ENCODE peak calls at places on chromosomes 12 and 14, in eight cellular contexts. V, O, M, A, J, F, N and W are unnamed samples. For H3K27me3, the result is how much of the 10 kb centered on the place peaks cover.

GRCh38 chr14:104865631-104866441 is 768 bp downstream of the CEP170B start:
- DNase-seq in A (no peak), J (peak), N (no peak), F (peak), M (peak), V (peak), O (peak), W (no peak)

GRCh38 chr12:67472551-67472950 is 176.0 kb upstream of the DYRK2 start:
- DNase-seq in J (no peak), A (no peak), F (no peak), M (no peak), O (no peak), V (no peak), N (no peak), W (no peak)

GRCh38 chr14:104393898-104394605 is 185.5 kb upstream of the C14orf180 start:
- DNase-seq in M (peak), F (peak), J (peak), A (no peak), O (no peak), V (no peak), N (no peak), W (no peak)

GRCh38 chr14:84403585-84403984 is 1126.4 kb upstream of the FLRT2 start:
- DNase-seq in O (no peak), F (no peak), A (no peak), V (peak), M (no peak), J (no peak), N (no peak), W (no peak)

GRCh38 chr12:3150820-3151590 is 73.8 kb downstream of the TSPAN9 start:
- DNase-seq in F (peak), V (peak), A (no peak), J (no peak), M (no peak), N (no peak), O (no peak), W (no peak)

GRCh38 chr14:71688576-71688975 is 243.7 kb upstream of the RGS6 start:
- DNase-seq in A (peak), N (no peak), F (no peak), M (no peak), O (no peak), V (no peak), J (no peak), W (no peak)

GRCh38 chr12:79725987-79726386 is 35.2 kb upstream of the PAWR start:
- DNase-seq in N (no peak), O (no peak), M (no peak), V (no peak), F (no peak), J (no peak), A (no peak), W (no peak)

GRCh38 chr12:109452489-109452888 is 24.6 kb downstream of the KCTD10 start:
- DNase-seq in V (no peak), J (no peak), M (no peak), N (no peak), O (no peak), F (no peak), A (no peak), W (no peak)

GRCh38 chr12:15443611-15444010 is 121.3 kb downstream of the PTPRO start:
- DNase-seq in J (no peak), M (no peak), N (no peak), F (no peak), V (no peak), O (no peak), A (no peak), W (no peak)

GRCh38 chr12:69838086-69838440 is 13.0 kb downstream of the MYRFL start:
- DNase-seq in V (no peak), A (no peak), M (no peak), F (no peak), J (peak), O (no peak), N (no peak), W (no peak)

GRCh38 chr12:84272324-84272723 is 640.3 kb downstream of the SLC6A15 start:
- DNase-seq in O (no peak), F (no peak), M (no peak), V (no peak), N (no peak), A (no peak), J (no peak), W (no peak)

GRCh38 chr12:701896-702539 is 38.8 kb upstream of the NINJ2 start:
- DNase-seq in N (no peak), F (peak), V (no peak), J (no peak), A (peak), M (no peak), O (no peak), W (no peak)

GRCh38 chr12:70247653-70248199 is 4.5 kb downstream of the CNOT2 start:
- DNase-seq in M (no peak), A (no peak), F (peak), J (no peak), N (no peak), V (no peak), O (no peak), W (no peak)

GRCh38 chr14:78501901-78502300 is 331.7 kb downstream of the NRXN3 start:
- DNase-seq in A (no peak), V (no peak), M (no peak), O (no peak), J (no peak), N (no peak), F (no peak), W (no peak)

GRCh38 chr14:102095231-102095870 is 8.5 kb upstream of the HSP90AA1 start:
- DNase-seq in O (no peak), F (no peak), M (no peak), A (no peak), J (no peak), V (no peak), N (no peak), W (no peak)

GRCh38 chr14:101032433-101032832 is 128.9 kb upstream of the RTL1 start:
- DNase-seq in F (no peak), O (no peak), N (no peak), V (no peak), M (no peak), J (no peak), A (no peak), W (no peak)

GRCh38 chr14:61889914-61890351 is 127.7 kb downstream of the SNAPC1 start:
- DNase-seq in A (no peak), M (no peak), J (no peak), F (no peak), N (peak), O (no peak), V (peak), W (no peak)

GRCh38 chr14:69324341-69324931 is 64.5 kb downstream of the GALNT16 start:
- DNase-seq in V (no peak), A (no peak), J (no peak), O (no peak), F (no peak), M (no peak), N (no peak), W (no peak)

GRCh38 chr14:76086636-76087035 is 65.1 kb upstream of the GPATCH2L start:
- DNase-seq in F (no peak), J (no peak), V (no peak), O (no peak), A (no peak), N (no peak), M (no peak), W (no peak)

GRCh38 chr12:145369-145960 is 68.5 kb downstream of the SLC6A12 start:
- DNase-seq in V (no peak), A (peak), M (no peak), F (no peak), O (no peak), N (no peak), J (no peak), W (no peak)

GRCh38 chr14:57182760-57183503 is 85.8 kb downstream of the EXOC5 start:
- DNase-seq in F (no peak), A (peak), O (no peak), J (no peak), M (no peak), N (no peak), V (peak), W (no peak)

GRCh38 chr12:62530596-62530995 is 64.0 kb downstream of the MON2 start:
- DNase-seq in M (no peak), V (no peak), N (no peak), A (no peak), J (no peak), O (no peak), F (no peak), W (no peak)

GRCh38 chr12:56941299-56942017 is 7.2 kb upstream of the SDR9C7 start:
- DNase-seq in O (peak), N (peak), V (no peak), M (peak), F (no peak), A (peak), J (no peak), W (peak)

GRCh38 chr14:102616318-102616717 is 23.9 kb downstream of the RCOR1 start:
- DNase-seq in A (no peak), F (no peak), J (no peak), M (no peak), O (no peak), V (no peak), N (no peak), W (no peak)

GRCh38 chr12:57103856-57104255 is 7.3 kb downstream of the STAT6 start:
- DNase-seq in O (no peak), M (no peak), V (no peak), N (no peak), J (no peak), A (no peak), F (no peak), W (no peak)

GRCh38 chr12:89333564-89334252 is 18.6 kb downstream of the DUSP6 start:
- DNase-seq in F (no peak), J (peak), N (no peak), O (no peak), M (no peak), A (no peak), V (peak), W (peak)

GRCh38 chr14:80455031-80455430 is 243.7 kb upstream of the DIO2 start:
- DNase-seq in F (peak), N (no peak), J (no peak), M (no peak), A (no peak), O (no peak), V (peak), W (no peak)

GRCh38 chr14:26330982-26331381 is 266.9 kb downstream of the NOVA1 start:
- DNase-seq in F (no peak), O (no peak), A (no peak), N (no peak), M (no peak), J (no peak), V (no peak), W (no peak)

GRCh38 chr14:91891081-91891480 is 23.7 kb upstream of the TC2N start:
- DNase-seq in N (no peak), F (no peak), M (no peak), J (no peak), O (no peak), A (no peak), V (no peak), W (no peak)

GRCh38 chr14:91890291-91890749 is 23.0 kb upstream of the TC2N start:
- DNase-seq in J (no peak), M (peak), A (no peak), V (no peak), F (no peak), N (no peak), O (no peak), W (no peak)

GRCh38 chr14:91889477-91890211 is 22.3 kb upstream of the TC2N start:
- DNase-seq in M (peak), V (no peak), J (peak), F (peak), A (no peak), N (no peak), O (peak), W (no peak)

GRCh38 chr14:91886961-91887360 is 19.6 kb upstream of the TC2N start:
- DNase-seq in N (no peak), A (no peak), J (no peak), V (no peak), O (no peak), F (no peak), M (no peak), W (no peak)

DNA sequence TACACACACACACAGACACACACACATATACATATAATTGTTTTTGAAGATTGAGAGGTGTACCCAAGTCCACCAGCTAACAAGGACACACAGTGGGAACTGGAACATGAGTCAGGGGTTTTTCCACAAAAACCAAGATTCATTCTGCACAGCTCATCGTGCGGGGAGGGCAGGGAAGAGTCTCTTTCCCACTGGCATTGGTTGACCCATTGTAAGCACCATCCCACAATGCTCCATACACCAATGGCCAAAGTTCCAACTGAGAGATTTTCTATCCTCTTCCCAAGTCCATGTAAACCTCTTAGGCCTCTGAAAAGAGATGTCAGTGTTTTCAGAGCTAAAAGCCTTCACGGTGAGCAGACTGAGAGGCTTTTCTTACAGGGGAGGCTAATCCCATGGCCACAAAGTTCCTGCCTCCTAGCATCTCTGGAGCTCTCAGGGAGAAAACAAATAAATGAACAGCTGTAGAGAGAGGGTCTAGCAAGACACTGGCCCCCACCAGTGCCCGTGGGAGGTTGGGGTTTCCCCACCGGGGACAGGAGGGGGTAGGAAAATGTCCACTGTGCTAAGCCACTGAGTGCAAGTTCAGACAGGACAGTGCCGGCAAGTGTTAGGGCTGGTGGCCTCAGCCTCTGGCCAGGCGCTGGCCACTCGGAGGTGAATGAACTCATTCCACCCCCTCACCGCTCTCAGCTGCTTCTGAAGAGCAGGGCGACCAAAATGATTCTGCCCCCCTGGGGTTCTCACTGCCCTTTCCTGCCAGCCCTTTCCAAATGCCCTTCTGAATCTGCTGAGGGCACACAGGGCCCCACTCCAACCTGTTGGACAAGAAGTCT is 21.5 kb upstream of the TC2N start:
- DNase-seq in O (no peak), F (no peak), N (no peak), M (no peak), A (no peak), J (no peak), V (no peak), W (no peak)
- H3K27ac ChIP-seq in O (peak), F (no peak), N (no peak), M (peak), A (no peak), J (peak), V (no peak), W (no peak)

GRCh38 chr12:114404451-114405198 is 1.3 kb downstream of the TBX5 start:
- DNase-seq in N (no peak), V (peak), F (no peak), O (no peak), A (no peak), J (no peak), M (no peak), W (no peak)

GRCh38 chr12:114405449-114406271 is at the start of gene TBX5:
- DNase-seq in N (no peak), A (no peak), J (no peak), F (no peak), V (peak), O (no peak), M (no peak), W (no peak)

GRCh38 chr12:114403690-114404450 is 2.1 kb downstream of the TBX5 start:
- DNase-seq in J (no peak), V (peak), N (no peak), M (no peak), A (no peak), O (no peak), F (no peak), W (no peak)

GRCh38 chr12:114406326-114407033 is 536 bp upstream of the TBX5 start:
- DNase-seq in O (no peak), A (no peak), V (peak), M (no peak), N (no peak), F (no peak), J (no peak), W (no peak)

GRCh38 chr12:114405199-114405448 is 820 bp downstream of the TBX5 start:
- DNase-seq in M (no peak), F (no peak), N (no peak), J (no peak), V (no peak), A (no peak), O (no peak), W (no peak)
- H3K27me3 ChIP-seq in M (under half), F (half or more), N (under half), J (half or more), V (half or more), A (under half), O (under half), W (half or more)

GRCh38 chr12:122966743-122967058 is 438 bp upstream of the ABCB9 start:
- DNase-seq in A (no peak), M (no peak), O (no peak), V (no peak), N (no peak), J (no peak), F (no peak), W (no peak)

GRCh38 chr12:122965851-122966742 is at the start of gene ABCB9:
- DNase-seq in O (peak), V (peak), F (peak), A (peak), M (peak), N (no peak), J (peak), W (peak)

GRCh38 chr12:122965356-122965755 is 907 bp downstream of the ABCB9 start:
- DNase-seq in N (no peak), J (no peak), V (no peak), M (no peak), F (no peak), A (no peak), O (no peak), W (no peak)

GRCh38 chr12:122968104-122968503 is 1.8 kb upstream of the ABCB9 start:
- DNase-seq in O (no peak), V (no peak), F (no peak), A (no peak), J (no peak), N (no peak), M (no peak), W (no peak)

GRCh38 chr12:122967151-122967550 is 888 bp upstream of the ABCB9 start:
- DNase-seq in N (no peak), F (no peak), A (no peak), O (no peak), V (no peak), J (no peak), M (no peak), W (no peak)
- TF ChIP-seq POLR2AphosphoS5 in N (no peak), F (no peak), A (no peak), O (no peak), V (no peak), J (no peak), M (no peak), W (no peak)

GRCh38 chr12:117498256-117498655 is 136.8 kb upstream of the NOS1 start:
- DNase-seq in N (no peak), M (no peak), F (no peak), J (no peak), V (peak), O (no peak), A (no peak), W (no peak)
- H3K27ac ChIP-seq in N (no peak), M (no peak), F (no peak), J (no peak), V (no peak), O (no peak), A (no peak), W (no peak)

GRCh38 chr12:4984344-4984743 is 59.3 kb upstream of the KCNA5 start:
- DNase-seq in O (no peak), N (no peak), A (no peak), M (no peak), F (no peak), J (no peak), V (no peak), W (no peak)
- H3K27me3 ChIP-seq in O (under half), N (under half), A (under half), M (under half), F (under half), J (under half), V (under half), W (under half)